ENCODE peak calls at places on chromosome 13, in nine cellular contexts. One of them, this sample, is unnamed.
A peak's percentile ranks its signal among the peaks of the same experiment; 100 is the strongest.

GRCh38 chr13:40764587-40765403 is 6.2 kb downstream of the MRPS31 start:
- DNase-seq in ascending aorta: no peak
- DNase-seq in GM23338: no peak
- DNase-seq in cardiac muscle cell: no peak
- DNase-seq in mammary epithelial cell: peak; percentile 40
- DNase-seq in transverse colon: no peak
- DNase-seq in colonic mucosa: no peak
- DNase-seq in vagina: no peak
- DNase-seq in HCT116: no peak
- DNase-seq in this sample: no peak

GRCh38 chr13:41547253-41548000 is 90.1 kb downstream of the RGCC start:
- DNase-seq in ascending aorta: no peak
- DNase-seq in GM23338: no peak
- DNase-seq in cardiac muscle cell: peak; percentile 21
- DNase-seq in mammary epithelial cell: no peak
- DNase-seq in transverse colon: no peak
- DNase-seq in colonic mucosa: peak; percentile 16
- DNase-seq in vagina: no peak
- DNase-seq in HCT116: no peak
- DNase-seq in this sample: no peak

GRCh38 chr13:75016225-75016624 is 465.7 kb downstream of the TBC1D4 start:
- DNase-seq in ascending aorta: no peak
- DNase-seq in GM23338: no peak
- DNase-seq in cardiac muscle cell: no peak
- DNase-seq in mammary epithelial cell: no peak
- DNase-seq in transverse colon: no peak
- DNase-seq in colonic mucosa: no peak
- DNase-seq in vagina: no peak
- DNase-seq in HCT116: no peak
- DNase-seq in this sample: no peak

GRCh38 chr13:77036294-77036693 is 9.3 kb upstream of the FBXL3 start:
- DNase-seq in ascending aorta: no peak
- DNase-seq in GM23338: no peak
- DNase-seq in cardiac muscle cell: no peak
- DNase-seq in mammary epithelial cell: no peak
- DNase-seq in transverse colon: no peak
- DNase-seq in colonic mucosa: no peak
- DNase-seq in vagina: no peak
- DNase-seq in HCT116: no peak
- DNase-seq in this sample: no peak

GRCh38 chr13:96130818-96131217 is 40.9 kb downstream of the HS6ST3 start:
- DNase-seq in ascending aorta: no peak
- DNase-seq in GM23338: peak; percentile 30
- DNase-seq in cardiac muscle cell: no peak
- DNase-seq in mammary epithelial cell: no peak
- DNase-seq in transverse colon: no peak
- DNase-seq in colonic mucosa: no peak
- DNase-seq in vagina: no peak
- DNase-seq in HCT116: no peak
- DNase-seq in this sample: no peak

GRCh38 chr13:107079423-107080099 is 511.6 kb upstream of the ARGLU1 start:
- DNase-seq in ascending aorta: no peak
- DNase-seq in GM23338: no peak
- DNase-seq in cardiac muscle cell: no peak
- DNase-seq in mammary epithelial cell: no peak
- DNase-seq in transverse colon: no peak
- DNase-seq in colonic mucosa: no peak
- DNase-seq in vagina: no peak
- DNase-seq in HCT116: no peak
- DNase-seq in this sample: no peak

GRCh38 chr13:66312312-66313087 is 917.6 kb downstream of the PCDH9 start:
- DNase-seq in ascending aorta: no peak
- DNase-seq in GM23338: no peak
- DNase-seq in cardiac muscle cell: peak; percentile 76
- DNase-seq in mammary epithelial cell: no peak
- DNase-seq in transverse colon: peak; percentile 44
- DNase-seq in colonic mucosa: peak; percentile 61
- DNase-seq in vagina: no peak
- DNase-seq in HCT116: no peak
- DNase-seq in this sample: no peak

GRCh38 chr13:52428295-52428694 is 22.1 kb downstream of the VPS36 start:
- DNase-seq in ascending aorta: no peak
- DNase-seq in GM23338: no peak
- DNase-seq in cardiac muscle cell: peak; percentile 48
- DNase-seq in mammary epithelial cell: peak; percentile 44
- DNase-seq in transverse colon: no peak
- DNase-seq in colonic mucosa: no peak
- DNase-seq in vagina: no peak
- DNase-seq in HCT116: no peak
- DNase-seq in this sample: no peak

GRCh38 chr13:60047943-60048342 is 115.8 kb downstream of the DIAPH3 start:
- DNase-seq in ascending aorta: no peak
- DNase-seq in GM23338: peak; percentile 43
- DNase-seq in cardiac muscle cell: peak; percentile 10
- DNase-seq in mammary epithelial cell: peak; percentile 1
- DNase-seq in transverse colon: no peak
- DNase-seq in colonic mucosa: no peak
- DNase-seq in vagina: no peak
- DNase-seq in HCT116: no peak
- DNase-seq in this sample: no peak

GRCh38 chr13:43908156-43909126 is 28.7 kb downstream of the LACC1 start:
- DNase-seq in ascending aorta: no peak
- DNase-seq in GM23338: peak; percentile 60
- DNase-seq in cardiac muscle cell: peak; percentile 77
- DNase-seq in mammary epithelial cell: peak; percentile 61
- DNase-seq in transverse colon: no peak
- DNase-seq in colonic mucosa: no peak
- DNase-seq in vagina: no peak
- DNase-seq in HCT116: peak; percentile 37
- DNase-seq in this sample: no peak

GRCh38 chr13:30020726-30021312 is 170.4 kb upstream of the UBL3 start:
- DNase-seq in ascending aorta: no peak
- DNase-seq in GM23338: no peak
- DNase-seq in cardiac muscle cell: no peak
- DNase-seq in mammary epithelial cell: peak; percentile 76
- DNase-seq in transverse colon: no peak
- DNase-seq in colonic mucosa: no peak
- DNase-seq in vagina: no peak
- DNase-seq in HCT116: no peak
- DNase-seq in this sample: no peak

GRCh38 chr13:110047511-110047910 is 259.4 kb downstream of the COL4A1 start:
- DNase-seq in ascending aorta: peak; percentile 87
- DNase-seq in GM23338: no peak
- DNase-seq in cardiac muscle cell: peak; percentile 99
- DNase-seq in mammary epithelial cell: no peak
- DNase-seq in transverse colon: no peak
- DNase-seq in colonic mucosa: peak; percentile 26
- DNase-seq in vagina: no peak
- DNase-seq in HCT116: no peak
- DNase-seq in this sample: no peak

GRCh38 chr13:79628463-79628862 is 147.5 kb downstream of the NDFIP2 start:
- DNase-seq in ascending aorta: no peak
- DNase-seq in GM23338: no peak
- DNase-seq in cardiac muscle cell: no peak
- DNase-seq in mammary epithelial cell: no peak
- DNase-seq in transverse colon: no peak
- DNase-seq in colonic mucosa: no peak
- DNase-seq in vagina: no peak
- DNase-seq in HCT116: no peak
- DNase-seq in this sample: no peak

GRCh38 chr13:102729560-102730275 is 34.9 kb upstream of the METTL21C start:
- DNase-seq in ascending aorta: no peak
- DNase-seq in GM23338: peak; percentile 17
- DNase-seq in cardiac muscle cell: peak; percentile 87
- DNase-seq in mammary epithelial cell: peak; percentile 85
- DNase-seq in transverse colon: no peak
- DNase-seq in colonic mucosa: no peak
- DNase-seq in vagina: no peak
- DNase-seq in HCT116: no peak
- DNase-seq in this sample: no peak

GRCh38 chr13:40672310-40673060 is 6.0 kb upstream of the FOXO1 start:
- DNase-seq in ascending aorta: no peak
- DNase-seq in GM23338: peak; percentile 72
- DNase-seq in cardiac muscle cell: peak; percentile 54
- DNase-seq in mammary epithelial cell: peak; percentile 85
- DNase-seq in transverse colon: no peak
- DNase-seq in colonic mucosa: no peak
- DNase-seq in vagina: no peak
- DNase-seq in HCT116: peak; percentile 57
- DNase-seq in this sample: no peak

GRCh38 chr13:114315074-114315785 is 927 bp downstream of the CHAMP1 start:
- DNase-seq in ascending aorta: no peak
- DNase-seq in GM23338: no peak
- DNase-seq in cardiac muscle cell: no peak
- DNase-seq in mammary epithelial cell: no peak
- DNase-seq in transverse colon: no peak
- DNase-seq in colonic mucosa: peak; percentile 8
- DNase-seq in vagina: no peak
- DNase-seq in HCT116: no peak
- DNase-seq in this sample: no peak

GRCh38 chr13:106376411-106377112 is 158.9 kb downstream of the EFNB2 start:
- DNase-seq in ascending aorta: peak; percentile 70
- DNase-seq in GM23338: peak; percentile 30
- DNase-seq in cardiac muscle cell: peak; percentile 91
- DNase-seq in mammary epithelial cell: peak; percentile 90
- DNase-seq in transverse colon: no peak
- DNase-seq in colonic mucosa: no peak
- DNase-seq in vagina: no peak
- DNase-seq in HCT116: peak; percentile 86
- DNase-seq in this sample: peak; percentile 76

GRCh38 chr13:98510156-98510509 is 66.8 kb downstream of the STK24 start:
- DNase-seq in ascending aorta: peak; percentile 42
- DNase-seq in GM23338: no peak
- DNase-seq in cardiac muscle cell: no peak
- DNase-seq in mammary epithelial cell: no peak
- DNase-seq in transverse colon: no peak
- DNase-seq in colonic mucosa: no peak
- DNase-seq in vagina: no peak
- DNase-seq in HCT116: no peak
- DNase-seq in this sample: no peak

GRCh38 chr13:45510671-45511070 is 45.9 kb downstream of the COG3 start:
- DNase-seq in ascending aorta: no peak
- DNase-seq in GM23338: peak; percentile 10
- DNase-seq in cardiac muscle cell: no peak
- DNase-seq in mammary epithelial cell: no peak
- DNase-seq in transverse colon: no peak
- DNase-seq in colonic mucosa: no peak
- DNase-seq in vagina: no peak
- DNase-seq in HCT116: no peak
- DNase-seq in this sample: no peak
- TF ChIP-seq CTCF in ascending aorta: no peak
- TF ChIP-seq CTCF in GM23338: no peak
- TF ChIP-seq CTCF in cardiac muscle cell: no peak
- TF ChIP-seq CTCF in mammary epithelial cell: no peak
- TF ChIP-seq CTCF in transverse colon: no peak
- TF ChIP-seq CTCF in colonic mucosa: no peak
- TF ChIP-seq CTCF in vagina: no peak
- TF ChIP-seq CTCF in HCT116: no peak
- TF ChIP-seq CTCF in this sample: no peak

DNA sequence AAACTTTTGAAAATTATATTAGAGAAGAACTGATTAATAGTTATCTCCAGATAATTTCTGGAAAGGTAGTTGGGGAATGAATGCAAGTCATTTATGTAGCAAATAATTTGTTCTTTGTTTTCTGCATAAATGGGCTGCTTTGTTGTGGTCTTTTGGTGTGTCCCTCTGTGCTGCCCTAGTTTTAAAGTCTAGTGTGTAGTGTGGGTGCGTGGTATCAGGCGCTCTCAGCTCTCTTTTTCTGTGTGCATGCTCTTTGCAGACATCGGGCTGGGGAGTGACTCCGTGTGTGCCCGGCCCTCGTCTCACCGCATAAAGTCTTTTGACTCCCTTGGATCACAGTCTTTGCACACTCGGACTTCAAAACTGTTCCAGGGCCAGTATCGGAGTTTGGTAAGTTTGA is 94.5 kb downstream of the ARHGEF7 start:
- DNase-seq in ascending aorta: no peak
- DNase-seq in GM23338: no peak
- DNase-seq in cardiac muscle cell: no peak
- DNase-seq in mammary epithelial cell: no peak
- DNase-seq in transverse colon: no peak
- DNase-seq in colonic mucosa: no peak
- DNase-seq in vagina: no peak
- DNase-seq in HCT116: no peak
- DNase-seq in this sample: no peak
- H3K4me1 ChIP-seq in ascending aorta: peaks cover 68% of the 10 kb centered on the region
- H3K4me1 ChIP-seq in GM23338: peaks cover 56% of the 10 kb centered on the region
- H3K4me1 ChIP-seq in cardiac muscle cell: peaks cover 28% of the 10 kb centered on the region
- H3K4me1 ChIP-seq in mammary epithelial cell: peaks cover 12% of the 10 kb centered on the region
- H3K4me1 ChIP-seq in transverse colon: peaks cover 7% of the 10 kb centered on the region
- H3K4me1 ChIP-seq in colonic mucosa: no peaks in the 10 kb centered on the region
- H3K4me1 ChIP-seq in vagina: peaks cover 58% of the 10 kb centered on the region
- H3K4me1 ChIP-seq in HCT116: peaks cover 24% of the 10 kb centered on the region
- H3K4me1 ChIP-seq in this sample: peaks cover 9% of the 10 kb centered on the region

GRCh38 chr13:33193428-33193974 is 92.1 kb downstream of the STARD13 start:
- DNase-seq in ascending aorta: no peak
- DNase-seq in GM23338: peak; percentile 52
- DNase-seq in cardiac muscle cell: peak; percentile 49
- DNase-seq in mammary epithelial cell: no peak
- DNase-seq in transverse colon: no peak
- DNase-seq in colonic mucosa: no peak
- DNase-seq in vagina: no peak
- DNase-seq in HCT116: no peak
- DNase-seq in this sample: no peak

GRCh38 chr13:33199282-33199850 is 86.2 kb downstream of the STARD13 start:
- DNase-seq in ascending aorta: no peak
- DNase-seq in GM23338: no peak
- DNase-seq in cardiac muscle cell: no peak
- DNase-seq in mammary epithelial cell: no peak
- DNase-seq in transverse colon: no peak
- DNase-seq in colonic mucosa: no peak
- DNase-seq in vagina: no peak
- DNase-seq in HCT116: no peak
- DNase-seq in this sample: no peak

GRCh38 chr13:33195693-33196464 is 89.7 kb downstream of the STARD13 start:
- DNase-seq in ascending aorta: no peak
- DNase-seq in GM23338: no peak
- DNase-seq in cardiac muscle cell: no peak
- DNase-seq in mammary epithelial cell: no peak
- DNase-seq in transverse colon: no peak
- DNase-seq in colonic mucosa: no peak
- DNase-seq in vagina: no peak
- DNase-seq in HCT116: no peak
- DNase-seq in this sample: no peak

GRCh38 chr13:33194820-33195692 is 90.5 kb downstream of the STARD13 start:
- DNase-seq in ascending aorta: peak; percentile 73
- DNase-seq in GM23338: no peak
- DNase-seq in cardiac muscle cell: peak; percentile 96
- DNase-seq in mammary epithelial cell: no peak
- DNase-seq in transverse colon: no peak
- DNase-seq in colonic mucosa: no peak
- DNase-seq in vagina: no peak
- DNase-seq in HCT116: no peak
- DNase-seq in this sample: no peak

GRCh38 chr13:33197551-33197971 is 88.0 kb downstream of the STARD13 start:
- DNase-seq in ascending aorta: no peak
- DNase-seq in GM23338: no peak
- DNase-seq in cardiac muscle cell: no peak
- DNase-seq in mammary epithelial cell: no peak
- DNase-seq in transverse colon: no peak
- DNase-seq in colonic mucosa: no peak
- DNase-seq in vagina: no peak
- DNase-seq in HCT116: no peak
- DNase-seq in this sample: no peak
- H3K27ac ChIP-seq in ascending aorta: no peak overlapping the region
- H3K27ac ChIP-seq in GM23338: no peak overlapping the region
- H3K27ac ChIP-seq in cardiac muscle cell: no peak overlapping the region
- H3K27ac ChIP-seq in mammary epithelial cell: no peak overlapping the region
- H3K27ac ChIP-seq in transverse colon: peak overlapping the region; percentile 73
- H3K27ac ChIP-seq in colonic mucosa: peak overlapping the region; percentile 3
- H3K27ac ChIP-seq in vagina: peak overlapping the region; percentile 25
- H3K27ac ChIP-seq in HCT116: no peak overlapping the region
- H3K27ac ChIP-seq in this sample: no peak overlapping the region

GRCh38 chr13:49495783-49496762 is at the start of gene PHF11:
- DNase-seq in ascending aorta: peak; percentile 92
- DNase-seq in GM23338: peak; percentile 78
- DNase-seq in cardiac muscle cell: peak; percentile 75
- DNase-seq in mammary epithelial cell: peak; percentile 79
- DNase-seq in transverse colon: peak; percentile 87
- DNase-seq in colonic mucosa: peak; percentile 80
- DNase-seq in vagina: no peak
- DNase-seq in HCT116: no peak
- DNase-seq in this sample: peak; percentile 46
- TF ChIP-seq CTCF in ascending aorta: no peak
- TF ChIP-seq CTCF in GM23338: no peak
- TF ChIP-seq CTCF in cardiac muscle cell: no peak
- TF ChIP-seq CTCF in mammary epithelial cell: no peak
- TF ChIP-seq CTCF in transverse colon: no peak
- TF ChIP-seq CTCF in colonic mucosa: no peak
- TF ChIP-seq CTCF in vagina: peak; percentile 11
- TF ChIP-seq CTCF in HCT116: no peak
- TF ChIP-seq CTCF in this sample: no peak

This sample was measured in RWPE2.